ENCODE peak calls at places on chromosomes 5 and 9, in six cellular contexts. Z is CD4-positive, alpha-beta T cell; D is MCF 10A; B is type B pancreatic cell; L is WERI-Rb-1; C is heart left ventricle. M is an unnamed sample.
A peak's percentile ranks its signal among the peaks of the same experiment; 100 is the strongest.

GRCh38 chr5:135890867-135891266 is 4.8 kb downstream of the IL9 start:
- DNase-seq in Z (no peak), D (no peak), B (no peak), L (no peak), C (no peak), M (no peak)

GRCh38 chr9:75937859-75938258 is 47.4 kb downstream of the PCSK5 start:
- DNase-seq in Z (no peak), D (no peak), B (no peak), L (no peak), C (no peak), M (no peak)

GRCh38 chr5:67037171-67037570 is 159.4 kb downstream of the CD180 start:
- DNase-seq in Z (no peak), D (no peak), B (no peak), L (no peak), C (no peak), M (no peak)

GRCh38 chr5:88085462-88085861 is 183.2 kb downstream of the TMEM161B start:
- DNase-seq in Z (no peak), D (no peak), B (no peak), L (no peak), C (no peak), M (no peak)

GRCh38 chr5:160254706-160255105 is 25.4 kb downstream of the FABP6 start:
- DNase-seq in Z (no peak), D (no peak), B (no peak), L (peak; percentile 79), C (no peak), M (no peak)

GRCh38 chr5:9149988-9150387 is 395.9 kb downstream of the SEMA5A start:
- DNase-seq in Z (no peak), D (peak; percentile 82), B (no peak), L (no peak), C (no peak), M (no peak)

GRCh38 chr5:90549729-90550275 is 8.8 kb upstream of the ADGRV1 start:
- DNase-seq in Z (no peak), D (no peak), B (no peak), L (no peak), C (no peak), M (no peak)

GRCh38 chr5:79582186-79582585 is 30.1 kb upstream of the TENT2 start:
- DNase-seq in Z (no peak), D (no peak), B (no peak), L (no peak), C (no peak), M (no peak)

GRCh38 chr5:651296-652022 is 39.3 kb downstream of the CEP72 start:
- DNase-seq in Z (no peak), D (no peak), B (no peak), L (no peak), C (no peak), M (no peak)

GRCh38 chr9:35733109-35733541 is 659 bp downstream of the CREB3 start:
- DNase-seq in Z (no peak), D (peak; percentile 66), B (no peak), L (peak; percentile 75), C (no peak), M (no peak)

GRCh38 chr9:109118802-109119438 is 827 bp downstream of the TMEM245 start:
- DNase-seq in Z (no peak), D (peak; percentile 31), B (no peak), L (peak; percentile 40), C (peak; percentile 16), M (no peak)

GRCh38 chr5:104702212-104702611 is 1139.6 kb upstream of the NUDT12 start:
- DNase-seq in Z (no peak), D (peak; percentile 8), B (no peak), L (no peak), C (no peak), M (no peak)

GRCh38 chr9:89564257-89564878 is 40.4 kb upstream of the GADD45G start:
- DNase-seq in Z (no peak), D (peak; percentile 18), B (no peak), L (peak; percentile 64), C (no peak), M (no peak)

GRCh38 chr5:108484035-108484434 is 102.1 kb upstream of the FBXL17 start:
- DNase-seq in Z (no peak), D (no peak), B (no peak), L (no peak), C (no peak), M (no peak)

GRCh38 chr9:27335088-27335487 is 38.1 kb upstream of the EQTN start:
- DNase-seq in Z (no peak), D (no peak), B (no peak), L (no peak), C (no peak), M (no peak)

GRCh38 chr9:111974092-111974681 is 77.6 kb downstream of the UGCG start:
- DNase-seq in Z (no peak), D (peak; percentile 33), B (no peak), L (no peak), C (no peak), M (no peak)

GRCh38 chr5:103562084-103562452 is 521 bp downstream of the NUDT12 start:
- DNase-seq in Z (no peak), D (no peak), B (no peak), L (no peak), C (no peak), M (no peak)

GRCh38 chr5:1331861-1332405 is 13.0 kb downstream of the CLPTM1L start:
- DNase-seq in Z (no peak), D (no peak), B (no peak), L (no peak), C (no peak), M (no peak)

GRCh38 chr9:109912082-109912581 is 132.1 kb downstream of the PALM2AKAP2 start:
- DNase-seq in Z (no peak), D (no peak), B (no peak), L (no peak), C (peak; percentile 44), M (no peak)

GRCh38 chr9:37197158-37198033 is 77.0 kb downstream of the ZCCHC7 start:
- DNase-seq in Z (no peak), D (peak; percentile 33), B (no peak), L (peak; percentile 84), C (no peak), M (no peak)

GRCh38 chr9:621199-621860 is 220.2 kb upstream of the DMRT1 start:
- DNase-seq in Z (no peak), D (no peak), B (no peak), L (no peak), C (no peak), M (no peak)

GRCh38 chr9:72533322-72533721 is 11.9 kb downstream of the TMC1 start:
- DNase-seq in Z (no peak), D (no peak), B (no peak), L (no peak), C (no peak), M (no peak)

GRCh38 chr5:19837536-19838179 is 150.3 kb downstream of the CDH18 start:
- DNase-seq in Z (no peak), D (no peak), B (no peak), L (no peak), C (no peak), M (no peak)

GRCh38 chr5:127326438-127326837 is 35.8 kb downstream of the MEGF10 start:
- DNase-seq in Z (no peak), D (no peak), B (no peak), L (no peak), C (no peak), M (no peak)
- TF ChIP-seq CTCF in Z (no peak), D (no peak), B (no peak), L (no peak), C (no peak), M (no peak)

GRCh38 chr9:1941989-1942388 is 73.2 kb upstream of the SMARCA2 start:
- DNase-seq in Z (no peak), D (no peak), B (no peak), L (no peak), C (no peak), M (no peak)
- TF ChIP-seq CTCF in Z (no peak), D (peak; percentile 31), B (peak; percentile 31), L (peak; percentile 39), C (no peak), M (no peak)

DNA sequence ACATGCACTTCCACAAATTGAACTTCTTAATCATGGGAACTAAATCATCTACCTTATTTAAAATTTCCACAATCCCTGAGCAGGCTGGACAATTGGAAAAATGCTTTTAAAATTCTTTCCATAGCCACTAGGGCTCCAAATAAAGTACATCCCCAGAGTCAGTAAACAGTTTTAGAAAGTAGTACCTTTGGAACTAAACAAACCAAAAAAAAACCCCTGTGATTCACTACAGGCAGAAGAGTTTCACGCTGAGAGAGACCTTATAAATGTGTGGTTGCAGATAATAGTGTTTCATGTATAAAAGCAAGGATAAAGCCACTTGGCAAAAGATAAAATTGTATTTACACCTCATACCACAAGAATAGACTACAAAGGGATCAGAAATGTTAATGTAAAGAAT is 11.8 kb upstream of the HMGCR start:
- DNase-seq in Z (no peak), D (no peak), B (no peak), L (no peak), C (no peak), M (no peak)
- TF ChIP-seq CTCF in Z (no peak), D (no peak), B (peak; percentile 41), L (no peak), C (no peak), M (no peak)

GRCh38 chr5:146592342-146592741 is 76.4 kb upstream of the GPR151 start:
- DNase-seq in Z (no peak), D (no peak), B (no peak), L (no peak), C (no peak), M (no peak)

GRCh38 chr5:146599261-146599660 is 83.3 kb upstream of the GPR151 start:
- DNase-seq in Z (no peak), D (no peak), B (no peak), L (no peak), C (no peak), M (no peak)

GRCh38 chr5:146595088-146595487 is 79.1 kb upstream of the GPR151 start:
- DNase-seq in Z (no peak), D (peak; percentile 13), B (no peak), L (no peak), C (no peak), M (no peak)
- TF ChIP-seq CTCF in Z (no peak), D (no peak), B (no peak), L (peak; percentile 26), C (no peak), M (no peak)